ENCODE peak calls at places on chromosomes 16 and 17, in six cellular contexts. One of them, this sample, is unnamed.

GRCh38 chr16:30570621-30571443 is 682 bp downstream of the ZNF688 start:
- DNase-seq in mesenchymal stem cell: peak
- DNase-seq in trophoblast cell: peak
- DNase-seq in neuronal stem cell: peak
- DNase-seq in IMR-90: peak
- DNase-seq in H1: no peak
- DNase-seq in this sample: peak

GRCh38 chr16:3652373-3653037 is 2.0 kb upstream of the DNASE1 start:
- DNase-seq in trophoblast cell: no peak
- DNase-seq in neuronal stem cell: no peak
- DNase-seq in mesenchymal stem cell: no peak
- DNase-seq in H1: no peak
- DNase-seq in IMR-90: no peak
- DNase-seq in this sample: no peak

GRCh38 chr16:58417600-58417999 is 25.3 kb downstream of the GINS3 start:
- DNase-seq in IMR-90: no peak
- DNase-seq in trophoblast cell: no peak
- DNase-seq in mesenchymal stem cell: no peak
- DNase-seq in neuronal stem cell: no peak
- DNase-seq in H1: no peak
- DNase-seq in this sample: no peak

GRCh38 chr17:21034350-21035235 is 8.2 kb downstream of the USP22 start:
- DNase-seq in mesenchymal stem cell: peak
- DNase-seq in H1: no peak
- DNase-seq in neuronal stem cell: no peak
- DNase-seq in trophoblast cell: no peak
- DNase-seq in IMR-90: peak
- DNase-seq in this sample: peak

GRCh38 chr16:1134776-1135458 is 18.0 kb upstream of the CACNA1H start:
- DNase-seq in neuronal stem cell: no peak
- DNase-seq in trophoblast cell: no peak
- DNase-seq in mesenchymal stem cell: no peak
- DNase-seq in IMR-90: no peak
- DNase-seq in H1: no peak
- DNase-seq in this sample: no peak

GRCh38 chr16:11016993-11017392 is 72.6 kb downstream of the CLEC16A start:
- DNase-seq in neuronal stem cell: no peak
- DNase-seq in mesenchymal stem cell: peak
- DNase-seq in IMR-90: peak
- DNase-seq in trophoblast cell: no peak
- DNase-seq in H1: no peak
- DNase-seq in this sample: no peak

GRCh38 chr16:55912022-55912421 is 36.8 kb upstream of the CES5A start:
- DNase-seq in IMR-90: no peak
- DNase-seq in neuronal stem cell: no peak
- DNase-seq in trophoblast cell: no peak
- DNase-seq in H1: no peak
- DNase-seq in mesenchymal stem cell: no peak
- DNase-seq in this sample: no peak

GRCh38 chr17:7070712-7071111 is 9.3 kb downstream of the CLEC10A start:
- DNase-seq in mesenchymal stem cell: no peak
- DNase-seq in H1: no peak
- DNase-seq in trophoblast cell: no peak
- DNase-seq in neuronal stem cell: no peak
- DNase-seq in IMR-90: no peak
- DNase-seq in this sample: no peak

GRCh38 chr16:51048544-51048943 is 102.5 kb downstream of the SALL1 start:
- DNase-seq in H1: no peak
- DNase-seq in neuronal stem cell: no peak
- DNase-seq in trophoblast cell: peak
- DNase-seq in mesenchymal stem cell: no peak
- DNase-seq in IMR-90: peak
- DNase-seq in this sample: peak

GRCh38 chr16:21603920-21604319 is 4.5 kb downstream of the METTL9 start:
- DNase-seq in H1: no peak
- DNase-seq in neuronal stem cell: no peak
- DNase-seq in mesenchymal stem cell: peak
- DNase-seq in IMR-90: peak
- DNase-seq in trophoblast cell: no peak
- DNase-seq in this sample: no peak

GRCh38 chr17:7717756-7718350 is 309 bp downstream of the DNAH2 start:
- DNase-seq in neuronal stem cell: no peak
- DNase-seq in H1: no peak
- DNase-seq in mesenchymal stem cell: peak
- DNase-seq in IMR-90: no peak
- DNase-seq in trophoblast cell: no peak
- DNase-seq in this sample: no peak

GRCh38 chr17:73510981-73511442 is 133.2 kb downstream of the SDK2 start:
- DNase-seq in neuronal stem cell: no peak
- DNase-seq in IMR-90: no peak
- DNase-seq in mesenchymal stem cell: no peak
- DNase-seq in H1: no peak
- DNase-seq in trophoblast cell: no peak
- DNase-seq in this sample: no peak

GRCh38 chr16:87365021-87365713 is 18.4 kb downstream of the FBXO31 start:
- DNase-seq in mesenchymal stem cell: no peak
- DNase-seq in trophoblast cell: no peak
- DNase-seq in H1: no peak
- DNase-seq in IMR-90: no peak
- DNase-seq in neuronal stem cell: no peak
- DNase-seq in this sample: no peak

GRCh38 chr16:24013733-24014645 is 178.2 kb downstream of the PRKCB start:
- DNase-seq in neuronal stem cell: no peak
- DNase-seq in trophoblast cell: peak
- DNase-seq in mesenchymal stem cell: no peak
- DNase-seq in H1: no peak
- DNase-seq in IMR-90: no peak
- DNase-seq in this sample: no peak

GRCh38 chr16:83717814-83718213 is 90.0 kb upstream of the HSBP1 start:
- DNase-seq in mesenchymal stem cell: peak
- DNase-seq in trophoblast cell: no peak
- DNase-seq in H1: no peak
- DNase-seq in IMR-90: peak
- DNase-seq in neuronal stem cell: no peak
- DNase-seq in this sample: peak

GRCh38 chr17:17681187-17681743 is at the start of gene RAI1:
- DNase-seq in trophoblast cell: peak
- DNase-seq in H1: no peak
- DNase-seq in neuronal stem cell: no peak
- DNase-seq in mesenchymal stem cell: peak
- DNase-seq in IMR-90: peak
- DNase-seq in this sample: peak

GRCh38 chr16:48158296-48158695 is 2.5 kb upstream of the ABCC12 start:
- DNase-seq in trophoblast cell: no peak
- DNase-seq in neuronal stem cell: no peak
- DNase-seq in IMR-90: peak
- DNase-seq in mesenchymal stem cell: peak
- DNase-seq in H1: no peak
- DNase-seq in this sample: peak

GRCh38 chr17:18850679-18851078 is 7.3 kb upstream of the PRPSAP2 start:
- DNase-seq in trophoblast cell: no peak
- DNase-seq in H1: no peak
- DNase-seq in mesenchymal stem cell: no peak
- DNase-seq in IMR-90: no peak
- DNase-seq in neuronal stem cell: no peak
- DNase-seq in this sample: no peak

GRCh38 chr17:73226556-73227172 is 33.8 kb downstream of the COG1 start:
- DNase-seq in neuronal stem cell: no peak
- DNase-seq in trophoblast cell: peak
- DNase-seq in IMR-90: peak
- DNase-seq in mesenchymal stem cell: peak
- DNase-seq in H1: no peak
- DNase-seq in this sample: peak

GRCh38 chr16:69105501-69106361 is at the start of gene HAS3:
- DNase-seq in trophoblast cell: peak
- DNase-seq in IMR-90: peak
- DNase-seq in neuronal stem cell: peak
- DNase-seq in H1: peak
- DNase-seq in mesenchymal stem cell: peak
- DNase-seq in this sample: peak

GRCh38 chr16:81526199-81526598 is 81.6 kb downstream of the CMIP start:
- DNase-seq in H1: no peak
- DNase-seq in IMR-90: peak
- DNase-seq in mesenchymal stem cell: no peak
- DNase-seq in trophoblast cell: no peak
- DNase-seq in neuronal stem cell: no peak
- DNase-seq in this sample: no peak

GRCh38 chr16:81522141-81522701 is 77.6 kb downstream of the CMIP start:
- DNase-seq in H1: no peak
- DNase-seq in neuronal stem cell: no peak
- DNase-seq in trophoblast cell: no peak
- DNase-seq in mesenchymal stem cell: no peak
- DNase-seq in IMR-90: no peak
- DNase-seq in this sample: peak

GRCh38 chr16:81526935-81527334 is 82.3 kb downstream of the CMIP start:
- DNase-seq in H1: no peak
- DNase-seq in trophoblast cell: peak
- DNase-seq in mesenchymal stem cell: no peak
- DNase-seq in neuronal stem cell: no peak
- DNase-seq in IMR-90: peak
- DNase-seq in this sample: no peak

GRCh38 chr16:81523387-81524115 is 78.9 kb downstream of the CMIP start:
- DNase-seq in neuronal stem cell: no peak
- DNase-seq in trophoblast cell: peak
- DNase-seq in mesenchymal stem cell: no peak
- DNase-seq in IMR-90: peak
- DNase-seq in H1: no peak
- DNase-seq in this sample: peak

GRCh38 chr16:81524382-81524781 is 79.8 kb downstream of the CMIP start:
- DNase-seq in IMR-90: no peak
- DNase-seq in neuronal stem cell: no peak
- DNase-seq in trophoblast cell: peak
- DNase-seq in H1: no peak
- DNase-seq in mesenchymal stem cell: no peak
- DNase-seq in this sample: no peak
- H4K8ac ChIP-seq in IMR-90: no peak
- H4K8ac ChIP-seq in neuronal stem cell: no peak
- H4K8ac ChIP-seq in trophoblast cell: no peak
- H4K8ac ChIP-seq in H1: no peak
- H4K8ac ChIP-seq in mesenchymal stem cell: no peak
- H4K8ac ChIP-seq in this sample: no peak

GRCh38 chr17:79779088-79779529 is 1.2 kb downstream of the CBX2 start:
- DNase-seq in neuronal stem cell: no peak
- DNase-seq in mesenchymal stem cell: peak
- DNase-seq in trophoblast cell: no peak
- DNase-seq in H1: no peak
- DNase-seq in IMR-90: no peak
- DNase-seq in this sample: peak
- H3K4me3 ChIP-seq in neuronal stem cell: peak
- H3K4me3 ChIP-seq in mesenchymal stem cell: no peak
- H3K4me3 ChIP-seq in trophoblast cell: peak
- H3K4me3 ChIP-seq in H1: peak
- H3K4me3 ChIP-seq in IMR-90: peak
- H3K4me3 ChIP-seq in this sample: peak

GRCh38 chr17:75783069-75783783 is 1.4 kb upstream of the UNK start:
- DNase-seq in mesenchymal stem cell: peak
- DNase-seq in H1: no peak
- DNase-seq in neuronal stem cell: no peak
- DNase-seq in trophoblast cell: peak
- DNase-seq in IMR-90: peak
- DNase-seq in this sample: peak

GRCh38 chr17:75783803-75784472 is 668 bp upstream of the UNK start:
- DNase-seq in H1: no peak
- DNase-seq in neuronal stem cell: no peak
- DNase-seq in trophoblast cell: no peak
- DNase-seq in IMR-90: no peak
- DNase-seq in mesenchymal stem cell: no peak
- DNase-seq in this sample: no peak

GRCh38 chr17:75785016-75785769 is 587 bp downstream of the UNK start:
- DNase-seq in IMR-90: peak
- DNase-seq in trophoblast cell: peak
- DNase-seq in mesenchymal stem cell: peak
- DNase-seq in H1: no peak
- DNase-seq in neuronal stem cell: peak
- DNase-seq in this sample: peak

GRCh38 chr17:75784473-75785015 is at the start of gene UNK:
- DNase-seq in mesenchymal stem cell: peak
- DNase-seq in H1: peak
- DNase-seq in IMR-90: peak
- DNase-seq in neuronal stem cell: peak
- DNase-seq in trophoblast cell: peak
- DNase-seq in this sample: peak

DNA sequence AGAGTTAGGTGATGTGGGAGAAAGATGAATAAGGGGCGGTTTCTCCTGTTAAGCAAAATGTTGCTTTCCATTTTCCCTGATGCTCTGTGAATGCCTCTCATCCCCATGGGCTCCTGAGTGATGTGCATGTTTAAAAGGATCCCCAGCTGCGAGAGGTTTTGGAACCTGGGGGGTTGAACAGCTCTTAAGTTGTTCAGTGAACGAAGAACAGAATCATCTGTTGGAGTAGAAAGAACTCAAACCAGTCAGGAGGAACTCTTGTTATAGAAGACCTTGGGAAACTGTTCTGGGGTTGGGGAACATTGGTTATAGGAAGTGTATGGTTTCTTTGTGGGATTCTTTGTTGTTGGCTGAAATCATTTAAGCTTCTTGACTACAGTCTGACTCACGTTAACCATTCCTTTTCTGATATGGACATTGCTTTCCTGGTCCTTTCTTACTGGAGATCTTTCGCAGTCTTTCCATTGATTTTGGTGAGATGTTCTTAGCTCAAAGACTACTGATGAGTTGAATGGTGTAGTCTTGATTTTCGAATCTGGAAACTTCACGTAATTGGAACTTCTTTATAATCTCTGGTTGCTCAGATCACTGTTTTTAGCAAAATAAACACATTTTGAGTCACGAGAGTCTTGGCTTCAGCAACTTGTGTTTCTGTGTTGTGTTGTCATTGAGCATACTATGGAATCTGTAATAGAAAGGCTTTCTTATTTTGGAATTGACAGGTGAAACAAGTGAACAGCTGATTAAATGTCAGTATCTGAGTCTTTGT is 1.3 kb downstream of the UNK start:
- DNase-seq in IMR-90: peak
- DNase-seq in mesenchymal stem cell: peak
- DNase-seq in H1: no peak
- DNase-seq in neuronal stem cell: no peak
- DNase-seq in trophoblast cell: peak
- DNase-seq in this sample: no peak
- H2BK120ac ChIP-seq in IMR-90: peak
- H2BK120ac ChIP-seq in mesenchymal stem cell: peak
- H2BK120ac ChIP-seq in H1: no peak
- H2BK120ac ChIP-seq in neuronal stem cell: no peak
- H2BK120ac ChIP-seq in trophoblast cell: peak
- H2BK120ac ChIP-seq in this sample: no peak

DNA sequence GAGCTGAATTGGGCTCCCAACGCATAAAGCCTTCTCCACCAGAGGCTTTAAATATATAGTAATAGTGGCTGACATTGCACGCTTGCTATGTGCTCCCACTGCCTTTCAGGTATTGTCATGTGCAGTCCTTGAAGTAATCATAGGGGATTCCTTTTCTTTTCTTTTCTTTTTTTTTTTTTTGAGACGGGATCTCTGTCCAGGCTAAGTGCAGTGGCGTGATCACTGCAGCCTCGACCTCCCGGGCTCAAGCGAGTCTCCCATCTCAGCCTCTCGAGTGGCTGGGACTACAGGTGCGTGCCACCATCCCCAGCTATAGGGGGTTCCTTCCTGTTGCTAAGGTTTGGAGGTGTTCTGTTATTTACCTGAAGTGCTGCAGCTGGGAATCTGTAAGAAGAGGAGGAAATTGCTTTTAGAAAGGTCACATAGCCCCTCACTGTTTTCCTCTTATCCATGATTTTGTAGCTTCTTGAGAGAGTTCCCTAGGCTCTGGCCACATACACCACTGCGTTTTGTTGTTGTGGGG is 845 bp downstream of the RPL27 start:
- DNase-seq in neuronal stem cell: no peak
- DNase-seq in IMR-90: no peak
- DNase-seq in trophoblast cell: no peak
- DNase-seq in mesenchymal stem cell: no peak
- DNase-seq in H1: no peak
- DNase-seq in this sample: no peak
- H4K8ac ChIP-seq in neuronal stem cell: no peak
- H4K8ac ChIP-seq in IMR-90: peak
- H4K8ac ChIP-seq in trophoblast cell: peak
- H4K8ac ChIP-seq in mesenchymal stem cell: no peak
- H4K8ac ChIP-seq in H1: no peak
- H4K8ac ChIP-seq in this sample: no peak

This sample was measured in mesendoderm.